ENCODE peak calls at places on chromosomes 11 and 22, in six cellular contexts. Z is brain microvascular endothelial cell; H is activated CD4-positive, alpha-beta T cell treated with anti-CD3 and anti-CD28 coated beads, Interleukin-2, amount 10 ng/mL, durations not matched to agents 24 days and 14 days; F is NCI-H226; X is tibial artery; V is RCC 7860. N is an unnamed sample.

GRCh38 chr11:66976048-66976467 is 954 bp downstream of the C11orf86 start:
- DNase-seq in Z (no peak), H (peak; percentile 65), F (no peak), X (no peak), V (no peak), N (peak; percentile 57)

GRCh38 chr11:46553746-46554204 is 40.0 kb downstream of the AMBRA1 start:
- DNase-seq in Z (no peak), H (no peak), F (peak; percentile 52), X (no peak), V (peak; percentile 54), N (no peak)

GRCh38 chr11:32385998-32386397 is 49.3 kb downstream of the WT1 start:
- DNase-seq in Z (peak; percentile 24), H (no peak), F (peak; percentile 16), X (no peak), V (peak; percentile 42), N (no peak)

GRCh38 chr11:116742104-116742503 is 30.7 kb downstream of the BUD13 start:
- DNase-seq in Z (peak; percentile 58), H (no peak), F (peak; percentile 49), X (no peak), V (no peak), N (no peak)

GRCh38 chr11:13160302-13160701 is 117.3 kb upstream of the BMAL1 start:
- DNase-seq in Z (no peak), H (peak; percentile 48), F (no peak), X (no peak), V (no peak), N (no peak)

GRCh38 chr11:3124821-3125220 is 40.3 kb downstream of the OSBPL5 start:
- DNase-seq in Z (no peak), H (no peak), F (no peak), X (no peak), V (no peak), N (no peak)

GRCh38 chr22:33860386-33860785 is 59.9 kb downstream of the LARGE1 start:
- DNase-seq in Z (no peak), H (no peak), F (no peak), X (no peak), V (no peak), N (no peak)

GRCh38 chr11:6992457-6993431 is 27.4 kb downstream of the ZNF214 start:
- DNase-seq in Z (peak; percentile 91), H (no peak), F (no peak), X (no peak), V (no peak), N (no peak)

GRCh38 chr22:44585559-44586121 is 87.6 kb upstream of the RTL6 start:
- DNase-seq in Z (no peak), H (no peak), F (no peak), X (peak; percentile 48), V (no peak), N (no peak)

GRCh38 chr11:97617031-97617430 is 1227.2 kb downstream of the JRKL start:
- DNase-seq in Z (no peak), H (no peak), F (no peak), X (no peak), V (no peak), N (no peak)

GRCh38 chr11:2261436-2262230 is 8.8 kb downstream of the ASCL2 start:
- DNase-seq in Z (no peak), H (no peak), F (no peak), X (peak; percentile 42), V (no peak), N (no peak)

GRCh38 chr11:79244175-79244804 is 196.5 kb downstream of the TENM4 start:
- DNase-seq in Z (peak; percentile 84), H (no peak), F (peak; percentile 70), X (no peak), V (peak; percentile 58), N (no peak)

GRCh38 chr11:76173663-76174062 is 32.6 kb downstream of the WNT11 start:
- DNase-seq in Z (no peak), H (no peak), F (peak; percentile 13), X (no peak), V (no peak), N (no peak)

GRCh38 chr11:117523680-117524079 is 196.0 kb downstream of the CEP164 start:
- DNase-seq in Z (peak; percentile 38), H (no peak), F (peak; percentile 66), X (no peak), V (peak; percentile 8), N (no peak)

GRCh38 chr11:20066783-20067156 is 93.5 kb downstream of the DBX1 start:
- DNase-seq in Z (no peak), H (no peak), F (no peak), X (no peak), V (no peak), N (no peak)

GRCh38 chr22:37412445-37413250 is 14.6 kb downstream of the ELFN2 start:
- DNase-seq in Z (no peak), H (no peak), F (no peak), X (no peak), V (no peak), N (no peak)

GRCh38 chr11:115580416-115580815 is 76.2 kb upstream of the CADM1 start:
- DNase-seq in Z (no peak), H (no peak), F (no peak), X (no peak), V (no peak), N (no peak)

GRCh38 chr11:88552377-88553029 is 215.0 kb upstream of the CTSC start:
- DNase-seq in Z (peak; percentile 43), H (peak; percentile 87), F (peak; percentile 34), X (no peak), V (peak; percentile 14), N (peak; percentile 19)

GRCh38 chr11:110295487-110296225 is 758 bp downstream of the RDX start:
- DNase-seq in Z (peak; percentile 28), H (peak; percentile 88), F (no peak), X (peak; percentile 74), V (peak; percentile 41), N (peak; percentile 21)

GRCh38 chr11:21704539-21704938 is 488.3 kb upstream of the ANO5 start:
- DNase-seq in Z (no peak), H (no peak), F (no peak), X (no peak), V (no peak), N (no peak)

GRCh38 chr22:30806391-30806861 is 111.8 kb downstream of the OSBP2 start:
- DNase-seq in Z (peak; percentile 43), H (no peak), F (peak; percentile 76), X (no peak), V (peak; percentile 18), N (peak; percentile 46)

GRCh38 chr22:33188316-33188715 is 130.1 kb upstream of the SYN3 start:
- DNase-seq in Z (no peak), H (no peak), F (peak; percentile 3), X (no peak), V (no peak), N (peak; percentile 3)

GRCh38 chr11:61384271-61385242 is 7.8 kb upstream of the TMEM216 start:
- DNase-seq in Z (no peak), H (no peak), F (no peak), X (no peak), V (no peak), N (peak; percentile 19)

GRCh38 chr22:47551438-47551788 is 789.0 kb downstream of the TBC1D22A start:
- DNase-seq in Z (no peak), H (no peak), F (no peak), X (no peak), V (no peak), N (no peak)

GRCh38 chr22:17633217-17633997 is 4.9 kb upstream of the ATP6V1E1 start:
- DNase-seq in Z (peak; percentile 54), H (no peak), F (peak; percentile 77), X (no peak), V (peak; percentile 96), N (no peak)

GRCh38 chr22:20581503-20582170 is 74.2 kb downstream of the MED15 start:
- DNase-seq in Z (no peak), H (no peak), F (no peak), X (no peak), V (no peak), N (no peak)

GRCh38 chr11:102456381-102456780 is 3.8 kb upstream of the TMEM123 start:
- DNase-seq in Z (no peak), H (no peak), F (no peak), X (no peak), V (no peak), N (no peak)

GRCh38 chr22:48099251-48099650 is 1336.8 kb downstream of the TBC1D22A start:
- DNase-seq in Z (no peak), H (no peak), F (no peak), X (peak; percentile 43), V (no peak), N (no peak)

GRCh38 chr11:113542420-113542819 is 67.2 kb upstream of the DRD2 start:
- DNase-seq in Z (no peak), H (no peak), F (no peak), X (no peak), V (no peak), N (no peak)

GRCh38 chr22:28907311-28908008 is 24.1 kb downstream of the ZNRF3 start:
- DNase-seq in Z (no peak), H (peak; percentile 64), F (no peak), X (no peak), V (no peak), N (no peak)